ENCODE peak calls at places on chromosome X, in four cellular contexts. One of them, this sample, is unnamed.

GRCh38 chrX:80354966-80355465 is 65.2 kb upstream of the TENT5D start:
- DNase-seq in uterus: no peak
- DNase-seq in CD4-positive, alpha-beta T cell: no peak
- DNase-seq in foreskin fibroblast: no peak
- DNase-seq in this sample: no peak

GRCh38 chrX:14030248-14030592 is 528 bp upstream of the GEMIN8 start:
- DNase-seq in foreskin fibroblast: peak; percentile 70
- DNase-seq in CD4-positive, alpha-beta T cell: no peak
- DNase-seq in uterus: no peak
- DNase-seq in this sample: no peak

GRCh38 chrX:54043084-54043483 is 1.2 kb downstream of the PHF8 start:
- DNase-seq in uterus: no peak
- DNase-seq in foreskin fibroblast: no peak
- DNase-seq in CD4-positive, alpha-beta T cell: no peak
- DNase-seq in this sample: no peak

GRCh38 chrX:38657562-38657961 is 96.2 kb downstream of the TSPAN7 start:
- DNase-seq in CD4-positive, alpha-beta T cell: no peak
- DNase-seq in foreskin fibroblast: no peak
- DNase-seq in uterus: no peak
- DNase-seq in this sample: no peak

GRCh38 chrX:40104649-40105015 is 6.9 kb upstream of the BCOR start:
- DNase-seq in uterus: peak; percentile 51
- DNase-seq in foreskin fibroblast: peak; percentile 77
- DNase-seq in CD4-positive, alpha-beta T cell: no peak
- DNase-seq in this sample: no peak

GRCh38 chrX:43655151-43655676 is 885 bp upstream of the MAOA start:
- DNase-seq in CD4-positive, alpha-beta T cell: peak; percentile 33
- DNase-seq in foreskin fibroblast: peak; percentile 63
- DNase-seq in uterus: peak; percentile 43
- DNase-seq in this sample: peak; percentile 10

GRCh38 chrX:78687586-78687985 is 28.5 kb upstream of the RTL3 start:
- DNase-seq in foreskin fibroblast: no peak
- DNase-seq in uterus: no peak
- DNase-seq in CD4-positive, alpha-beta T cell: no peak
- DNase-seq in this sample: no peak

GRCh38 chrX:46994096-46994495 is 81.9 kb downstream of the JADE3 start:
- DNase-seq in foreskin fibroblast: peak; percentile 3
- DNase-seq in uterus: no peak
- DNase-seq in CD4-positive, alpha-beta T cell: no peak
- DNase-seq in this sample: no peak

GRCh38 chrX:111519215-111519614 is 7.8 kb downstream of the SERTM2 start:
- DNase-seq in CD4-positive, alpha-beta T cell: no peak
- DNase-seq in uterus: no peak
- DNase-seq in foreskin fibroblast: no peak
- DNase-seq in this sample: no peak

GRCh38 chrX:112609631-112610030 is 70.1 kb downstream of the LHFPL1 start:
- DNase-seq in foreskin fibroblast: no peak
- DNase-seq in CD4-positive, alpha-beta T cell: no peak
- DNase-seq in uterus: no peak
- DNase-seq in this sample: no peak

GRCh38 chrX:137930562-137930961 is 364.6 kb downstream of the ZIC3 start:
- DNase-seq in foreskin fibroblast: no peak
- DNase-seq in uterus: no peak
- DNase-seq in CD4-positive, alpha-beta T cell: no peak
- DNase-seq in this sample: no peak

GRCh38 chrX:109889289-109890006 is 113.5 kb upstream of the TMEM164 start:
- DNase-seq in CD4-positive, alpha-beta T cell: no peak
- DNase-seq in uterus: no peak
- DNase-seq in foreskin fibroblast: peak; percentile 69
- DNase-seq in this sample: no peak

GRCh38 chrX:129980540-129981206 is 1.8 kb upstream of the BCORL1 start:
- DNase-seq in uterus: peak; percentile 71
- DNase-seq in CD4-positive, alpha-beta T cell: no peak
- DNase-seq in foreskin fibroblast: peak; percentile 48
- DNase-seq in this sample: peak; percentile 36

GRCh38 chrX:21770631-21771321 is 12.9 kb upstream of the SMPX start:
- DNase-seq in uterus: no peak
- DNase-seq in CD4-positive, alpha-beta T cell: no peak
- DNase-seq in foreskin fibroblast: no peak
- DNase-seq in this sample: no peak

GRCh38 chrX:113802837-113803236 is 781.0 kb upstream of the HTR2C start:
- DNase-seq in CD4-positive, alpha-beta T cell: no peak
- DNase-seq in uterus: no peak
- DNase-seq in foreskin fibroblast: no peak
- DNase-seq in this sample: no peak

GRCh38 chrX:1582686-1583437 is 8.5 kb upstream of the AKAP17A start:
- DNase-seq in uterus: no peak
- DNase-seq in CD4-positive, alpha-beta T cell: no peak
- DNase-seq in foreskin fibroblast: no peak
- DNase-seq in this sample: no peak

GRCh38 chrX:108537005-108537404 is 97.4 kb downstream of the COL4A5 start:
- DNase-seq in foreskin fibroblast: peak; percentile 61
- DNase-seq in uterus: no peak
- DNase-seq in CD4-positive, alpha-beta T cell: no peak
- DNase-seq in this sample: no peak

GRCh38 chrX:105876658-105877057 is 54.3 kb downstream of the NRK start:
- DNase-seq in CD4-positive, alpha-beta T cell: no peak
- DNase-seq in uterus: no peak
- DNase-seq in foreskin fibroblast: peak; percentile 17
- DNase-seq in this sample: no peak

GRCh38 chrX:19673334-19674040 is 158.2 kb upstream of the MAP3K15 start:
- DNase-seq in foreskin fibroblast: peak; percentile 94
- DNase-seq in uterus: peak; percentile 76
- DNase-seq in CD4-positive, alpha-beta T cell: no peak
- DNase-seq in this sample: no peak

GRCh38 chrX:7638053-7638452 is 204.9 kb upstream of the VCX start:
- DNase-seq in foreskin fibroblast: no peak
- DNase-seq in uterus: no peak
- DNase-seq in CD4-positive, alpha-beta T cell: no peak
- DNase-seq in this sample: no peak

GRCh38 chrX:115192244-115192700 is 3.1 kb downstream of the RBMXL3 start:
- DNase-seq in foreskin fibroblast: no peak
- DNase-seq in CD4-positive, alpha-beta T cell: no peak
- DNase-seq in uterus: no peak
- DNase-seq in this sample: no peak

GRCh38 chrX:38895775-38896174 is 94.5 kb downstream of the MID1IP1 start:
- DNase-seq in foreskin fibroblast: no peak
- DNase-seq in CD4-positive, alpha-beta T cell: no peak
- DNase-seq in uterus: no peak
- DNase-seq in this sample: no peak

GRCh38 chrX:119942831-119943184 is 743 bp downstream of the NKAP start:
- DNase-seq in foreskin fibroblast: no peak
- DNase-seq in CD4-positive, alpha-beta T cell: no peak
- DNase-seq in uterus: no peak
- DNase-seq in this sample: no peak

GRCh38 chrX:140815868-140816267 is 106.3 kb downstream of the LINC00632 start:
- DNase-seq in CD4-positive, alpha-beta T cell: no peak
- DNase-seq in foreskin fibroblast: peak; percentile 19
- DNase-seq in uterus: no peak
- DNase-seq in this sample: no peak

GRCh38 chrX:53088136-53088974 is 5.6 kb upstream of the KANTR start:
- DNase-seq in CD4-positive, alpha-beta T cell: peak; percentile 74
- DNase-seq in uterus: peak; percentile 90
- DNase-seq in foreskin fibroblast: peak; percentile 85
- DNase-seq in this sample: peak; percentile 50

GRCh38 chrX:147226801-147227200 is 412.3 kb upstream of the CXorf51A start:
- DNase-seq in CD4-positive, alpha-beta T cell: no peak
- DNase-seq in foreskin fibroblast: no peak
- DNase-seq in uterus: no peak
- DNase-seq in this sample: no peak

GRCh38 chrX:10750581-10750980 is 130.2 kb upstream of the MID1 start:
- DNase-seq in uterus: no peak
- DNase-seq in CD4-positive, alpha-beta T cell: no peak
- DNase-seq in foreskin fibroblast: no peak
- DNase-seq in this sample: no peak

GRCh38 chrX:115561605-115562491 is 874 bp downstream of the PLS3 start:
- DNase-seq in CD4-positive, alpha-beta T cell: no peak
- DNase-seq in foreskin fibroblast: peak; percentile 69
- DNase-seq in uterus: peak; percentile 60
- DNase-seq in this sample: peak; percentile 54

GRCh38 chrX:6382284-6382683 is 152.6 kb downstream of the VCX3A start:
- DNase-seq in uterus: no peak
- DNase-seq in foreskin fibroblast: no peak
- DNase-seq in CD4-positive, alpha-beta T cell: no peak
- DNase-seq in this sample: no peak

GRCh38 chrX:119880552-119881437 is 9.2 kb downstream of the NDUFA1 start:
- DNase-seq in uterus: no peak
- DNase-seq in CD4-positive, alpha-beta T cell: no peak
- DNase-seq in foreskin fibroblast: peak; percentile 74
- DNase-seq in this sample: no peak

GRCh38 chrX:136488706-136489105 is 959 bp downstream of the BRS3 start:
- DNase-seq in foreskin fibroblast: no peak
- DNase-seq in CD4-positive, alpha-beta T cell: no peak
- DNase-seq in uterus: no peak
- DNase-seq in this sample: no peak
- TF ChIP-seq CTCF in foreskin fibroblast: no peak
- TF ChIP-seq CTCF in CD4-positive, alpha-beta T cell: no peak
- TF ChIP-seq CTCF in uterus: no peak
- TF ChIP-seq CTCF in this sample: no peak

GRCh38 chrX:103918050-103918449 is 44.4 kb upstream of the TMSB15B start:
- DNase-seq in foreskin fibroblast: peak; percentile 74
- DNase-seq in uterus: peak; percentile 61
- DNase-seq in CD4-positive, alpha-beta T cell: peak; percentile 44
- DNase-seq in this sample: peak; percentile 44
- TF ChIP-seq CTCF in foreskin fibroblast: peak; percentile 62
- TF ChIP-seq CTCF in uterus: peak; percentile 37
- TF ChIP-seq CTCF in CD4-positive, alpha-beta T cell: peak; percentile 31
- TF ChIP-seq CTCF in this sample: peak; percentile 63

GRCh38 chrX:12978205-12979010 is 3.5 kb downstream of the TMSB4X start:
- DNase-seq in CD4-positive, alpha-beta T cell: peak; percentile 76
- DNase-seq in uterus: peak; percentile 37
- DNase-seq in foreskin fibroblast: peak; percentile 89
- DNase-seq in this sample: no peak
- TF ChIP-seq CTCF in CD4-positive, alpha-beta T cell: no peak
- TF ChIP-seq CTCF in uterus: no peak
- TF ChIP-seq CTCF in foreskin fibroblast: no peak
- TF ChIP-seq CTCF in this sample: no peak

DNA sequence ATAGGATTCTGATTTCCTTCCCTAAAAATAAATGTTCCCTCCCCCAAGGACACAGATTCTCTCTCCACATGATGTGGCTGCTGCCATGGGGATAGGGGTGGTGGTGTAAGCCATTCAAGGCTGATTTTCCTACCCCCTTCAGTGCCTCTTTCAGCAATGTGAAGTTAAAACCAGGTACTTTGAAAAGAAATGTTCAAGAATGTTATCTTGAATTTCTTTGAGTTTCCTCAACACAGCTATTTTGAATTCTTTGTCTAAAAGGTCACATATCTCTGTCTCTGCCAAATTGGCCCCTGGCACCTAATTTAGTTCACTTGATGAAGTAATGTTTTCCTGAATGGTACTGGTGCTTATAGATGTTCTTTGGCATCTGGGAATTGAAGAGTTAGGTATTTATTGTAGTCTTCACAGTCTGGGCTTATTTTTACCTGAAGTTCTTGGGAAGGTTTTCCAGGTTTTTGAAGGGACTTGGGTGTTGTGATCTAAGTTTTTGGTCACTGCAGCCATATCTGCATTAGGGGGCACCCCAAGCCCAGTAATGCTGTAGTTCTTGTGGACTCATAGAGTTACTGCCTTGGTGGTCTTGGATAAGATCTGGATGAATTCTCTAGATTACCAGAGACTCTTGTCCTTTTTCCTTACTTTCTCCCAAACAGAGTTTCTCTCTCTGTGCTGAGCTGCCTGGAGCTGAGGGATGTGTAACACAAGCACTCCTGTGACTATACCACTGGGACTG is 7.6 kb upstream of the DIPK2B start:
- DNase-seq in CD4-positive, alpha-beta T cell: no peak
- DNase-seq in uterus: no peak
- DNase-seq in foreskin fibroblast: no peak
- DNase-seq in this sample: no peak
- TF ChIP-seq CTCF in CD4-positive, alpha-beta T cell: no peak
- TF ChIP-seq CTCF in uterus: no peak
- TF ChIP-seq CTCF in foreskin fibroblast: no peak
- TF ChIP-seq CTCF in this sample: no peak

DNA sequence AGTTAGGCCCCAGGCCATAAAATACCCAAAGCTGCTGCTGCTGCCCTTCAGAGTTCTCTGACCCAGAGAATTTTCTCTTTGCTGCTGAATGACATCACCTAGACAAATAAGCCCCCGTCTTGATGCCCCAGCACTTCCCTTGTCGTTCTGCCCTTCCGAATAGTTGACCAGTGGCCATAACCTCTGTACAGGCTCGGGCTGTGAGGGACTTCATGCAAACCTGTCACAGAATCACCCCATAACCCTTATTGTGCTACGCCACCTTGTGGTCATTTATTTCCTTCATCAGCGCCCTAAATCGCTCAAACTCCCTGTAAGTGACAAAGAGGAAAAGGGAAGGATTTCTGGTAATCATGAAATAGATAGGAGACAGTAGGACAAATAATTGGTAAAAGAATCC is 18.8 kb downstream of the SPACA5 start:
- DNase-seq in foreskin fibroblast: peak; percentile 79
- DNase-seq in uterus: no peak
- DNase-seq in CD4-positive, alpha-beta T cell: no peak
- DNase-seq in this sample: no peak
- TF ChIP-seq CTCF in foreskin fibroblast: peak; percentile 41
- TF ChIP-seq CTCF in uterus: peak; percentile 53
- TF ChIP-seq CTCF in CD4-positive, alpha-beta T cell: peak; percentile 44
- TF ChIP-seq CTCF in this sample: peak; percentile 59

GRCh38 chrX:71171110-71171801 is 26.6 kb downstream of the NLGN3 start:
- DNase-seq in uterus: no peak
- DNase-seq in foreskin fibroblast: no peak
- DNase-seq in CD4-positive, alpha-beta T cell: no peak
- DNase-seq in this sample: no peak

GRCh38 chrX:71177327-71177726 is 32.7 kb downstream of the NLGN3 start:
- DNase-seq in foreskin fibroblast: no peak
- DNase-seq in CD4-positive, alpha-beta T cell: no peak
- DNase-seq in uterus: no peak
- DNase-seq in this sample: no peak

GRCh38 chrX:71175531-71175930 is 30.9 kb downstream of the NLGN3 start:
- DNase-seq in foreskin fibroblast: no peak
- DNase-seq in CD4-positive, alpha-beta T cell: no peak
- DNase-seq in uterus: no peak
- DNase-seq in this sample: no peak

GRCh38 chrX:71173440-71173839 is 28.8 kb downstream of the NLGN3 start:
- DNase-seq in uterus: no peak
- DNase-seq in CD4-positive, alpha-beta T cell: no peak
- DNase-seq in foreskin fibroblast: no peak
- DNase-seq in this sample: no peak

DNA sequence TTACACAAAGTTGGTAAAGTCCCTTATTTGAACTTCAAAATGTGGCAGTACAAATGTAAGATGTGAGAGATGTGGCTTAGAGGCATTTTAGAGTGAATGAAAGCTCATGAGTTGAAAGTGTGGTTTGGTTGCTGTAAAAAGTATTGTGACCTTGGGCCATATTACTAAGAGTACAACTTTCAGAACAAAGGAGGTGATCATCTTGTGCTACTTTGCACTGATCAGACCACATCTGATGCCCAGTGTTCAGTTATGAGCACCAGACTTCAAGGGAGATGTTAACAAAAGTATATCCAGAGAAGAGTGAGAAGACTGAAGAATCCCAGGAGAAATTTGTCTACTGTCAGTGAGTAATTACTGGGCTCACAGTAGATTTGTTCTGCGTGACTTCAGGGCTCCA is 30.2 kb downstream of the NLGN3 start:
- DNase-seq in CD4-positive, alpha-beta T cell: no peak
- DNase-seq in uterus: no peak
- DNase-seq in foreskin fibroblast: no peak
- DNase-seq in this sample: no peak
- TF ChIP-seq CTCF in CD4-positive, alpha-beta T cell: no peak
- TF ChIP-seq CTCF in uterus: no peak
- TF ChIP-seq CTCF in foreskin fibroblast: no peak
- TF ChIP-seq CTCF in this sample: no peak

GRCh38 chrX:96126182-96126581 is 558.5 kb upstream of the DIAPH2 start:
- DNase-seq in CD4-positive, alpha-beta T cell: no peak
- DNase-seq in uterus: no peak
- DNase-seq in foreskin fibroblast: no peak
- DNase-seq in this sample: no peak
- TF ChIP-seq CTCF in CD4-positive, alpha-beta T cell: no peak
- TF ChIP-seq CTCF in uterus: no peak
- TF ChIP-seq CTCF in foreskin fibroblast: no peak
- TF ChIP-seq CTCF in this sample: peak; percentile 27

This sample was measured in progenitor cell of endocrine pancreas.